ENCODE peak calls at places on chromosomes 16 and 17, in eight cellular contexts. Z is stomach; J is HTR-8/SVneo; K is HFF-Myc; Q is T1000; T is CD8-positive, alpha-beta memory T cell; C is T follicular helper cell; I is retina. M is an unnamed sample.

GRCh38 chr16:86286991-86287640 is 223.2 kb upstream of the FOXF1 start:
- DNase-seq in Z (no peak), J (no peak), K (no peak), Q (no peak), T (no peak), C (no peak), I (peak), M (no peak)

GRCh38 chr17:43645450-43645764 is 16.3 kb downstream of the MEOX1 start:
- DNase-seq in Z (no peak), J (no peak), K (no peak), Q (no peak), T (no peak), C (no peak), I (no peak), M (no peak)

GRCh38 chr17:72421128-72422092 is 300.6 kb downstream of the SOX9 start:
- DNase-seq in Z (peak), J (peak), K (peak), Q (peak), T (no peak), C (no peak), I (no peak), M (no peak)

GRCh38 chr17:752620-753219 is 656 bp upstream of the GEMIN4 start:
- DNase-seq in Z (peak), J (no peak), K (no peak), Q (no peak), T (peak), C (no peak), I (peak), M (no peak)

GRCh38 chr17:75124041-75124818 is 7.3 kb downstream of the NT5C start:
- DNase-seq in Z (peak), J (peak), K (peak), Q (peak), T (peak), C (no peak), I (no peak), M (no peak)

GRCh38 chr17:32494621-32495346 is 8.0 kb downstream of the CDK5R1 start:
- DNase-seq in Z (no peak), J (no peak), K (no peak), Q (no peak), T (no peak), C (no peak), I (no peak), M (no peak)

GRCh38 chr17:37405955-37406634 is 541 bp downstream of the ACACA start:
- DNase-seq in Z (no peak), J (no peak), K (no peak), Q (no peak), T (no peak), C (no peak), I (no peak), M (no peak)

GRCh38 chr17:75897076-75898019 is 597 bp upstream of the TRIM65 start:
- DNase-seq in Z (no peak), J (no peak), K (no peak), Q (no peak), T (no peak), C (no peak), I (peak), M (no peak)

M was measured in NCI-H187.